ENCODE peak calls at places on chromosome 2, in seven cellular contexts. N is fibroblast of pulmonary artery; B is cardiac fibroblast; M is activated T-helper 1 cell treated with anti-CD3 and anti-CD28 coated beads, Interleukin-2, amount 50 U/mL, for 16 hours; C is D341Med; H is stimulated activated CD4-positive, alpha-beta T cell treated with anti-CD3 and anti-CD28 coated beads, Interleukin-1b, Interleukin-23, amount 100 ng/mL, for 4 hours; Y is GM10248. A is an unnamed sample.

GRCh38 chr2:152847067-152847466 is 128.6 kb downstream of the ARL6IP6 start:
- DNase-seq in M (no peak), C (no peak), Y (no peak), B (peak), H (no peak), N (peak), A (no peak)

GRCh38 chr2:109238580-109238979 is 109.6 kb downstream of the SH3RF3 start:
- DNase-seq in H (no peak), B (peak), C (no peak), N (peak), M (no peak), Y (peak), A (no peak)

GRCh38 chr2:233326500-233326899 is 18.9 kb downstream of the SAG start:
- DNase-seq in N (no peak), Y (no peak), C (no peak), M (no peak), B (no peak), H (no peak), A (no peak)

GRCh38 chr2:127950264-127950663 is 64.5 kb upstream of the AMMECR1L start:
- DNase-seq in N (no peak), Y (no peak), B (no peak), M (no peak), H (no peak), C (no peak), A (no peak)

GRCh38 chr2:147524912-147525311 is 319.9 kb upstream of the ACVR2A start:
- DNase-seq in C (no peak), Y (no peak), B (no peak), N (no peak), H (no peak), M (no peak), A (no peak)

GRCh38 chr2:222523783-222524544 is 99.6 kb downstream of the SGPP2 start:
- DNase-seq in Y (no peak), H (no peak), M (no peak), B (no peak), C (no peak), N (no peak), A (no peak)

GRCh38 chr2:20986540-20986939 is 57.3 kb downstream of the APOB start:
- DNase-seq in Y (no peak), B (no peak), C (no peak), H (no peak), M (no peak), N (no peak), A (no peak)

GRCh38 chr2:109419960-109420370 is 193.8 kb downstream of the SEPTIN10 start:
- DNase-seq in C (no peak), M (no peak), Y (no peak), N (peak), B (peak), H (no peak), A (no peak)

GRCh38 chr2:97819769-97820168 is 106.4 kb downstream of the ZAP70 start:
- DNase-seq in M (no peak), H (no peak), N (no peak), Y (no peak), C (no peak), B (no peak), A (no peak)

GRCh38 chr2:241200822-241201395 is 12.4 kb downstream of the ANO7 start:
- DNase-seq in N (no peak), C (no peak), H (no peak), M (no peak), Y (no peak), B (no peak), A (no peak)

GRCh38 chr2:97745474-97746172 is 32.2 kb downstream of the ZAP70 start:
- DNase-seq in Y (peak), M (no peak), N (no peak), H (no peak), C (no peak), B (no peak), A (no peak)

A was measured in COR-L47.